ENCODE peak calls at places on chromosome 13, in nine cellular contexts. One of them, this sample, is unnamed.

GRCh38 chr13:78601886-78602560 is 1.3 kb downstream of the POU4F1 start:
- DNase-seq in T-helper 1 cell: no peak
- DNase-seq in T follicular helper cell: no peak
- DNase-seq in IMR-90: no peak
- DNase-seq in stimulated activated naive CD4-positive, alpha-beta T cell: no peak
- DNase-seq in RCC 7860: no peak
- DNase-seq in EH: no peak
- DNase-seq in choroid plexus epithelial cell: no peak
- DNase-seq in ACHN: no peak
- DNase-seq in this sample: no peak

GRCh38 chr13:31105020-31105800 is 56.5 kb downstream of the HSPH1 start:
- DNase-seq in T-helper 1 cell: no peak
- DNase-seq in T follicular helper cell: no peak
- DNase-seq in IMR-90: peak; percentile 26
- DNase-seq in stimulated activated naive CD4-positive, alpha-beta T cell: no peak
- DNase-seq in RCC 7860: no peak
- DNase-seq in EH: peak; percentile 20
- DNase-seq in choroid plexus epithelial cell: peak; percentile 42
- DNase-seq in ACHN: no peak
- DNase-seq in this sample: peak; percentile 24

GRCh38 chr13:39106216-39106995 is 68.2 kb downstream of the NHLRC3 start:
- DNase-seq in T-helper 1 cell: no peak
- DNase-seq in T follicular helper cell: no peak
- DNase-seq in IMR-90: no peak
- DNase-seq in stimulated activated naive CD4-positive, alpha-beta T cell: no peak
- DNase-seq in RCC 7860: no peak
- DNase-seq in EH: no peak
- DNase-seq in choroid plexus epithelial cell: peak; percentile 4
- DNase-seq in ACHN: no peak
- DNase-seq in this sample: no peak

GRCh38 chr13:100130092-100130491 is 41.2 kb downstream of the PCCA start:
- DNase-seq in T-helper 1 cell: no peak
- DNase-seq in T follicular helper cell: no peak
- DNase-seq in IMR-90: no peak
- DNase-seq in stimulated activated naive CD4-positive, alpha-beta T cell: no peak
- DNase-seq in RCC 7860: no peak
- DNase-seq in EH: peak; percentile 31
- DNase-seq in choroid plexus epithelial cell: no peak
- DNase-seq in ACHN: no peak
- DNase-seq in this sample: peak; percentile 29

GRCh38 chr13:50365300-50365682 is 350.0 kb downstream of the KCNRG start:
- DNase-seq in T-helper 1 cell: no peak
- DNase-seq in T follicular helper cell: no peak
- DNase-seq in IMR-90: no peak
- DNase-seq in stimulated activated naive CD4-positive, alpha-beta T cell: no peak
- DNase-seq in RCC 7860: peak; percentile 29
- DNase-seq in EH: no peak
- DNase-seq in choroid plexus epithelial cell: no peak
- DNase-seq in ACHN: no peak
- DNase-seq in this sample: no peak

GRCh38 chr13:80939581-80939980 is 598.7 kb upstream of the SPRY2 start:
- DNase-seq in T-helper 1 cell: no peak
- DNase-seq in T follicular helper cell: no peak
- DNase-seq in IMR-90: no peak
- DNase-seq in stimulated activated naive CD4-positive, alpha-beta T cell: no peak
- DNase-seq in RCC 7860: no peak
- DNase-seq in EH: no peak
- DNase-seq in choroid plexus epithelial cell: no peak
- DNase-seq in ACHN: no peak
- DNase-seq in this sample: no peak

GRCh38 chr13:31869582-31869981 is 130.3 kb downstream of the RXFP2 start:
- DNase-seq in T-helper 1 cell: no peak
- DNase-seq in T follicular helper cell: no peak
- DNase-seq in IMR-90: no peak
- DNase-seq in stimulated activated naive CD4-positive, alpha-beta T cell: no peak
- DNase-seq in RCC 7860: no peak
- DNase-seq in EH: no peak
- DNase-seq in choroid plexus epithelial cell: no peak
- DNase-seq in ACHN: no peak
- DNase-seq in this sample: no peak

GRCh38 chr13:114104626-114105350 is 27.6 kb downstream of the RASA3 start:
- DNase-seq in T-helper 1 cell: no peak
- DNase-seq in T follicular helper cell: no peak
- DNase-seq in IMR-90: no peak
- DNase-seq in stimulated activated naive CD4-positive, alpha-beta T cell: no peak
- DNase-seq in RCC 7860: no peak
- DNase-seq in EH: no peak
- DNase-seq in choroid plexus epithelial cell: no peak
- DNase-seq in ACHN: no peak
- DNase-seq in this sample: no peak

GRCh38 chr13:94115054-94115453 is 364.4 kb downstream of the DCT start:
- DNase-seq in T-helper 1 cell: no peak
- DNase-seq in T follicular helper cell: no peak
- DNase-seq in IMR-90: no peak
- DNase-seq in stimulated activated naive CD4-positive, alpha-beta T cell: no peak
- DNase-seq in RCC 7860: no peak
- DNase-seq in EH: no peak
- DNase-seq in choroid plexus epithelial cell: no peak
- DNase-seq in ACHN: peak; percentile 8
- DNase-seq in this sample: no peak

GRCh38 chr13:26914624-26915023 is 154.0 kb upstream of the GPR12 start:
- DNase-seq in T-helper 1 cell: no peak
- DNase-seq in T follicular helper cell: no peak
- DNase-seq in IMR-90: no peak
- DNase-seq in stimulated activated naive CD4-positive, alpha-beta T cell: no peak
- DNase-seq in RCC 7860: peak; percentile 50
- DNase-seq in EH: no peak
- DNase-seq in choroid plexus epithelial cell: peak; percentile 10
- DNase-seq in ACHN: no peak
- DNase-seq in this sample: no peak

GRCh38 chr13:68816715-68817114 is 1290.9 kb upstream of the ATXN8OS start:
- DNase-seq in T-helper 1 cell: no peak
- DNase-seq in T follicular helper cell: no peak
- DNase-seq in IMR-90: no peak
- DNase-seq in stimulated activated naive CD4-positive, alpha-beta T cell: no peak
- DNase-seq in RCC 7860: no peak
- DNase-seq in EH: no peak
- DNase-seq in choroid plexus epithelial cell: no peak
- DNase-seq in ACHN: no peak
- DNase-seq in this sample: no peak